ENCODE peak calls at places on chromosome 6, in four cellular contexts. R is CD8-positive, alpha-beta memory T cell; N is left lung; Y is PC-9. E is an unnamed sample.

GRCh38 chr6:62280099-62280498 is 5.9 kb downstream of the KHDRBS2 start:
- DNase-seq in R (no peak), N (no peak), Y (no peak), E (no peak)

GRCh38 chr6:151616600-151616999 is 122.8 kb downstream of the CCDC170 start:
- DNase-seq in R (no peak), N (no peak), Y (no peak), E (no peak)

GRCh38 chr6:2542858-2543218 is 207.9 kb downstream of the MYLK4 start:
- DNase-seq in R (no peak), N (no peak), Y (peak; percentile 86), E (no peak)

GRCh38 chr6:75230484-75231325 is 12.9 kb downstream of the COX7A2 start:
- DNase-seq in R (no peak), N (no peak), Y (no peak), E (no peak)

GRCh38 chr6:7132398-7132797 is 24.6 kb downstream of the RREB1 start:
- DNase-seq in R (no peak), N (no peak), Y (no peak), E (no peak)

GRCh38 chr6:88952065-88952704 is 11.2 kb downstream of the RNGTT start:
- DNase-seq in R (no peak), N (no peak), Y (no peak), E (no peak)

GRCh38 chr6:84688187-84688878 is 76.1 kb downstream of the TBX18 start:
- DNase-seq in R (no peak), N (no peak), Y (no peak), E (no peak)

GRCh38 chr6:78910611-78911134 is 43.3 kb downstream of the IRAK1BP1 start:
- DNase-seq in R (no peak), N (peak; percentile 85), Y (no peak), E (peak; percentile 69)

GRCh38 chr6:31193206-31193605 is 22.7 kb upstream of the POU5F1 start:
- DNase-seq in R (no peak), N (no peak), Y (no peak), E (peak; percentile 18)

GRCh38 chr6:157855325-157855724 is 32.3 kb downstream of the SNX9 start:
- DNase-seq in R (no peak), N (no peak), Y (no peak), E (no peak)

GRCh38 chr6:1604347-1604990 is 5.2 kb upstream of the FOXC1 start:
- DNase-seq in R (peak; percentile 49), N (peak; percentile 95), Y (no peak), E (peak; percentile 84)

GRCh38 chr6:366389-366788 is 25.2 kb upstream of the IRF4 start:
- DNase-seq in R (no peak), N (no peak), Y (no peak), E (no peak)

GRCh38 chr6:30074331-30075093 is 1.1 kb downstream of the RNF39 start:
- DNase-seq in R (no peak), N (peak; percentile 79), Y (no peak), E (no peak)

GRCh38 chr6:111985202-111985731 is 68.6 kb upstream of the CCN6 start:
- DNase-seq in R (no peak), N (no peak), Y (peak; percentile 100), E (no peak)

GRCh38 chr6:166418691-166419143 is 36.0 kb upstream of the MPC1 start:
- DNase-seq in R (no peak), N (no peak), Y (no peak), E (peak; percentile 43)

GRCh38 chr6:70864404-70864803 is 92.5 kb downstream of the B3GAT2 start:
- DNase-seq in R (no peak), N (no peak), Y (no peak), E (no peak)

GRCh38 chr6:157570752-157571151 is 189.8 kb downstream of the ZDHHC14 start:
- DNase-seq in R (no peak), N (no peak), Y (no peak), E (no peak)

GRCh38 chr6:3961581-3962225 is 112.5 kb downstream of the FAM50B start:
- DNase-seq in R (no peak), N (no peak), Y (no peak), E (no peak)

GRCh38 chr6:36249010-36249409 is 20.9 kb upstream of the PNPLA1 start:
- DNase-seq in R (no peak), N (no peak), Y (peak; percentile 37), E (no peak)

GRCh38 chr6:20340056-20340455 is 61.6 kb upstream of the E2F3 start:
- DNase-seq in R (no peak), N (no peak), Y (no peak), E (no peak)

GRCh38 chr6:40439401-40439800 is 147.8 kb downstream of the LRFN2 start:
- DNase-seq in R (no peak), N (no peak), Y (no peak), E (no peak)

GRCh38 chr6:156030053-156030452 is 574.4 kb upstream of the NOX3 start:
- DNase-seq in R (no peak), N (no peak), Y (no peak), E (no peak)

GRCh38 chr6:127131275-127131674 is 12.8 kb downstream of the RSPO3 start:
- DNase-seq in R (no peak), N (no peak), Y (no peak), E (no peak)

GRCh38 chr6:110946498-110946897 is 12.0 kb upstream of the GTF3C6 start:
- DNase-seq in R (no peak), N (no peak), Y (no peak), E (no peak)

GRCh38 chr6:39298061-39298460 is 16.2 kb downstream of the KCNK17 start:
- DNase-seq in R (no peak), N (no peak), Y (peak; percentile 56), E (no peak)

GRCh38 chr6:147855823-147856222 is 347.3 kb downstream of the SAMD5 start:
- DNase-seq in R (no peak), N (no peak), Y (no peak), E (no peak)

GRCh38 chr6:28712982-28713381 is 187.3 kb downstream of the GPX5 start:
- DNase-seq in R (no peak), N (no peak), Y (no peak), E (no peak)

GRCh38 chr6:14118444-14118843 is 872 bp downstream of the CD83 start:
- DNase-seq in R (no peak), N (no peak), Y (no peak), E (no peak)

GRCh38 chr6:30781697-30782424 is 37.5 kb upstream of the IER3 start:
- DNase-seq in R (no peak), N (peak; percentile 91), Y (peak; percentile 91), E (peak; percentile 96)

GRCh38 chr6:129818251-129818650 is 42.9 kb downstream of the TMEM244 start:
- DNase-seq in R (no peak), N (no peak), Y (no peak), E (no peak)

GRCh38 chr6:154515808-154516207 is 5.3 kb upstream of the CNKSR3 start:
- DNase-seq in R (no peak), N (no peak), Y (no peak), E (no peak)
- H3K27ac ChIP-seq in R (no peak overlapping the region), N (peak overlapping the region; percentile 61), Y (no peak overlapping the region), E (no peak overlapping the region)

DNA sequence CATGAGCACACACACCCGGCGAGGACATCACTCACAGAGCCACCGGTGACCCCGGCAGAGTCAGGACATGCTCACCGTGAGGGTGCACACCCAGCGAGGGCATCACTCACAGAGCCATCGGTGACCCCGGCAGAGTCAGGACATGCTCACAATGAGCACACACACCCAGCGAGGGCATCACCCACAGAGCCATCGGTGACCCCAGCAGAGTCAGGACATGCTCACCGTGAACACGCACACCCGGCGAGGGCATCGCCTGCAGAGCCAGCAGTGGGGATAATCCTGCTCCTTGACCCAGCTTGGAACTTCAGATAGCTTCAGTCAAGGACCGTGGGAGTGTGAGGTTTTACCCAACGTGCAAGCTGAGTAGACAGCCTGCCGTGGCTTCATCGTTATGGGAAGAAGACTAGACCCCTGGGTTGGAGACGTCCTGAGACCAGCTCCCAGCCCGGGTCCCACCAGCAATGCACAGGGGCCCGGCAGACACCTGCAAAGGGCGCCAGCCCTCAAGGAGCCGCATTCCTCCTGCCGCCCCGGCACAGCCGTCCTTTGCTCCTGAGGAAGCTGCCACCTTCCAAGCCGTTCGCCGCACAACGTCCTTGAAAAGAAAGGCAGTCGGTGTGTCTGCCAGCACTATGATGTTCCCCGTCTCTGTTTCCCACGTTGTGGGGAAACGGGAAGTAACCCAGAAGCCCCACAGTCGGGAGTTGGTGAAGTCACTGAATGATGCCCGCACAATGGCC is 192.3 kb downstream of the DLL1 start:
- DNase-seq in R (no peak), N (no peak), Y (no peak), E (no peak)
- H3K9me3 ChIP-seq in R (no peaks in the 10 kb centered on the region), N (no peaks in the 10 kb centered on the region), Y (no peaks in the 10 kb centered on the region), E (no peaks in the 10 kb centered on the region)

DNA sequence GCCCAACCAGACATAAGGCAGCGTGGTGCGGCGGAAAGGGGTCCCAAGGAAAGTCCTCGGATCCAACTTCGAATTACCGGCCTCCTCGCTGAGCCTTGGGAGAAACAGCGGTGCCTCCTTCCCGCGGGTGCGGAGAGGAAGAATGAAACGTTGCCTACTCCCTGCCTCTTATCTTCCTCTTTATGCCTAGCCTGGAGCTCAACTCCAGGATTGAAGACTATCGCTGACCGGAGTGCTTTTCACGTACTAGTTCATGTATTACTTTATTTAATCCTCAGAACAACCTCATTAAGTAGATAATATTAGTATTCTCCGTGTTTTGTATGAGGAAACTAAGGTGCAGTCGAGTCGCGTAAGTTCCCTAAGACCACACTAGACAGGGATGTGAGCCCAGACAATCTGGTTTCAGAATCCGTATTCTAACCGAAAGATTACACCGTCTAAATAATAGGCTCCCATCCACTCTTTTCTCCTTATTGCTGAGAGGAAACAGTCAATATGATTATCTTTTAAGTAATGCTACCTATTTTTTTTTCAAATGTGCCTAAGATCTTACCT is 789 bp upstream of the PDSS2 start:
- DNase-seq in R (no peak), N (no peak), Y (no peak), E (no peak)
- H3K27ac ChIP-seq in R (peak overlapping the region; percentile 74), N (peak overlapping the region; percentile 97), Y (peak overlapping the region; percentile 62), E (peak overlapping the region; percentile 97)

GRCh38 chr6:163501440-163501839 is 86.9 kb downstream of the QKI start:
- DNase-seq in R (no peak), N (no peak), Y (no peak), E (no peak)
- H3K9me3 ChIP-seq in R (no peaks in the 10 kb centered on the region), N (no peaks in the 10 kb centered on the region), Y (peaks cover 5% of the 10 kb centered on the region), E (no peaks in the 10 kb centered on the region)

GRCh38 chr6:139219746-139220145 is 72.1 kb downstream of the TXLNB start:
- DNase-seq in R (no peak), N (no peak), Y (no peak), E (no peak)
- H3K27ac ChIP-seq in R (no peak overlapping the region), N (peak overlapping the region; percentile 10), Y (no peak overlapping the region), E (peak overlapping the region; percentile 66)

DNA sequence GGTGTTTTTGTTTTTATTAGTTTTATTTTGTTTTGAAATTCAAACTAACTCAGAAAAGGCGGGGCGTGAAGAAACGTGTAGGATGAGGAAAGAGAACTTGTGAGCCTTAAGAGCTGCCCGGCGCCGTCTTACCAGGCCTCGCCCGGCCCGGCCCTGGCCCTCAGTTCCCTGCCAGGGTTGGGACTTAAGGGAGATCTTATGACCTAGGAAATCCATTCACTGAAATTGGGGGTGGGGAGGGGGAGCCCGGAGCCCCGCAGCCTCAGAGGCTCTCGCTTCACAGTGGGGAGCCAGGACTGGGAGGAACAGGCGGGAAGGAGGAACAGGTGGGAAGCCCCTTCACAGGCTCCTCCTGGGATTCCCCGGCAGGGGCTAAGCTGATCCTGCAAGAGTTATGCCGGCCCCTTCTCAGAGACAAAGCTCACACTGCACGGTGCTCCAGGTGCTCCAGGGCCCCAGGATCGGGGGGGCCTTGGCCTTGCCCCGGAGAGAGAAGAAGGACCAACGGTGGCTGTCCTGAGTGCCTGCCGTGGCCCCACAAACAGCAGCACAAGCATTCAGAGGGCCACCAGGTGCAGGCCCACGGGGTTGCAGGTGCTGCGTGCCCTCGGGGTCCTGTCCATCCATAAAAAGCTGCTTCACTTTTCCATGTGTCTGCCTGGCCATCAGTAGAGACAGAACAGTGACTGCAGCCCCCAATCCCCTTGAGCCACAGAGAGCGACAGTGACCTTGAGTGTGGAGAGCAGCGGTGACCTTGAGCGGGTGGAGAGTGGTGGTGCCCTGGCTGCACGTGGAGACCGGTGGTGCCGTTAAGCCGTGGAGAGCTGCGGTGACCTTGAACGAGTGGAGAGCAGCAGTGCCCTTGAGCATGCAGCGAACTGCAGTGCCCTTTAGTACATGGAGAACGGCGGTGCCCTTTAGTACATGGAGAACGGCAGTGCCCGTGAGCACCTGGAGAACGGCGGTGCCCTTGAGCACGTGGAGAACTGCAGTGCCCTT is 152.7 kb downstream of the DLL1 start:
- DNase-seq in R (no peak), N (peak; percentile 68), Y (no peak), E (peak; percentile 58)
- H3K9me3 ChIP-seq in R (no peaks in the 10 kb centered on the region), N (no peaks in the 10 kb centered on the region), Y (no peaks in the 10 kb centered on the region), E (no peaks in the 10 kb centered on the region)